ENCODE peak calls at places on chromosomes 12 and 14, in five cellular contexts. One of them, this sample, is unnamed.

GRCh38 chr14:95547626-95548327 is 12.9 kb downstream of the GLRX5 start:
- DNase-seq in SK-N-SH: no peak
- DNase-seq in HepG2: peak; percentile 92
- DNase-seq in GM12878: no peak
- DNase-seq in K562: no peak
- DNase-seq in this sample: no peak

GRCh38 chr12:52873832-52874572 is 25.2 kb upstream of the KRT78 start:
- DNase-seq in SK-N-SH: peak; percentile 85
- DNase-seq in HepG2: peak; percentile 48
- DNase-seq in GM12878: no peak
- DNase-seq in K562: peak; percentile 98
- DNase-seq in this sample: peak; percentile 44

GRCh38 chr12:7512528-7512927 is 9.0 kb upstream of the CD163 start:
- DNase-seq in SK-N-SH: no peak
- DNase-seq in HepG2: peak; percentile 51
- DNase-seq in GM12878: no peak
- DNase-seq in K562: no peak
- DNase-seq in this sample: no peak

GRCh38 chr14:105491366-105492006 is 440 bp downstream of the TEDC1 start:
- DNase-seq in SK-N-SH: peak; percentile 95
- DNase-seq in HepG2: peak; percentile 77
- DNase-seq in GM12878: peak; percentile 58
- DNase-seq in K562: peak; percentile 95
- DNase-seq in this sample: peak; percentile 90

GRCh38 chr12:30457621-30458289 is 237.9 kb downstream of the IPO8 start:
- DNase-seq in SK-N-SH: peak; percentile 14
- DNase-seq in HepG2: peak; percentile 31
- DNase-seq in GM12878: no peak
- DNase-seq in K562: peak; percentile 41
- DNase-seq in this sample: peak; percentile 2

GRCh38 chr12:118981285-118982201 is at the start of gene SRRM4:
- DNase-seq in SK-N-SH: peak; percentile 90
- DNase-seq in HepG2: no peak
- DNase-seq in GM12878: no peak
- DNase-seq in K562: peak; percentile 49
- DNase-seq in this sample: no peak

GRCh38 chr12:13896063-13896626 is 85.3 kb downstream of the GRIN2B start:
- DNase-seq in SK-N-SH: no peak
- DNase-seq in HepG2: no peak
- DNase-seq in GM12878: no peak
- DNase-seq in K562: no peak
- DNase-seq in this sample: no peak

GRCh38 chr12:130809791-130810190 is 29.3 kb downstream of the STX2 start:
- DNase-seq in SK-N-SH: no peak
- DNase-seq in HepG2: no peak
- DNase-seq in GM12878: no peak
- DNase-seq in K562: no peak
- DNase-seq in this sample: no peak

GRCh38 chr12:42180990-42181611 is 36.4 kb upstream of the GXYLT1 start:
- DNase-seq in SK-N-SH: no peak
- DNase-seq in HepG2: peak; percentile 50
- DNase-seq in GM12878: no peak
- DNase-seq in K562: no peak
- DNase-seq in this sample: peak; percentile 31

GRCh38 chr12:79552186-79552585 is 138.6 kb downstream of the PAWR start:
- DNase-seq in SK-N-SH: no peak
- DNase-seq in HepG2: no peak
- DNase-seq in GM12878: no peak
- DNase-seq in K562: no peak
- DNase-seq in this sample: no peak

DNA sequence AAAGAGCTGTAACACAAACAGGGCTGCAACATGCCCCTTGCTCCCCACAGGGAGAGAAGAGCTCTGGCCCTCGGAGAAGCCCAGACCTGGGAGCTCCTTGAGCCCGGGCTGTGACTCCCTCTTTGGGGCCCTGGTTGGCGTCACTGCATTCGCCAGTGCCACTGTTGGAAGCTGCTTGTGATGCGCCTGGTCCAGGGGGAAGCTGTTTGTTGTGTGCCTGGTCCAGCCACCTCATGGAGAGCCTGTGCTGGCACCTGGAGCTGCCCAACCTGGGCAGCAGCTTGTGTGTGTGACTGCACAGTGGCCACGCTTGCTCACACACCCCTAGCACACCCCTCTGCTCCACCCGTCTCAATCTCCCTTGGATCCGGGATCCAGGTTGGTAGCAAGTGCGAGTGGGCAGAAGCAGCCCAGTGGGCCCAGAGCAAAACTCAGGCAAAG is 49.5 kb downstream of the A2M start:
- DNase-seq in SK-N-SH: no peak
- DNase-seq in HepG2: no peak
- DNase-seq in GM12878: no peak
- DNase-seq in K562: no peak
- DNase-seq in this sample: no peak
- TF ChIP-seq REST in SK-N-SH: no peak
- TF ChIP-seq REST in HepG2: no peak
- TF ChIP-seq REST in GM12878: no peak
- TF ChIP-seq REST in K562: no peak
- TF ChIP-seq REST in this sample: no peak

GRCh38 chr14:100070310-100070709 is 5.1 kb downstream of the EVL start:
- DNase-seq in SK-N-SH: no peak
- DNase-seq in HepG2: no peak
- DNase-seq in GM12878: no peak
- DNase-seq in K562: no peak
- DNase-seq in this sample: no peak

GRCh38 chr14:100067481-100067880 is 2.3 kb downstream of the EVL start:
- DNase-seq in SK-N-SH: no peak
- DNase-seq in HepG2: no peak
- DNase-seq in GM12878: no peak
- DNase-seq in K562: no peak
- DNase-seq in this sample: no peak

GRCh38 chr14:100067971-100068959 is 3.0 kb downstream of the EVL start:
- DNase-seq in SK-N-SH: no peak
- DNase-seq in HepG2: no peak
- DNase-seq in GM12878: peak; percentile 89
- DNase-seq in K562: peak; percentile 78
- DNase-seq in this sample: peak; percentile 82

GRCh38 chr14:100071545-100071944 is 6.3 kb downstream of the EVL start:
- DNase-seq in SK-N-SH: no peak
- DNase-seq in HepG2: no peak
- DNase-seq in GM12878: no peak
- DNase-seq in K562: no peak
- DNase-seq in this sample: no peak

GRCh38 chr14:100069161-100069800 is 4.1 kb downstream of the EVL start:
- DNase-seq in SK-N-SH: no peak
- DNase-seq in HepG2: no peak
- DNase-seq in GM12878: peak; percentile 80
- DNase-seq in K562: no peak
- DNase-seq in this sample: no peak
- TF ChIP-seq GABPA in SK-N-SH: no peak
- TF ChIP-seq GABPA in HepG2: no peak
- TF ChIP-seq GABPA in GM12878: no peak
- TF ChIP-seq GABPA in K562: no peak
- TF ChIP-seq GABPA in this sample: no peak

GRCh38 chr14:76782115-76782884 is 21.0 kb downstream of the VASH1 start:
- DNase-seq in SK-N-SH: no peak
- DNase-seq in HepG2: no peak
- DNase-seq in GM12878: no peak
- DNase-seq in K562: no peak
- DNase-seq in this sample: no peak

GRCh38 chr14:76782885-76783566 is 21.8 kb downstream of the VASH1 start:
- DNase-seq in SK-N-SH: no peak
- DNase-seq in HepG2: no peak
- DNase-seq in GM12878: no peak
- DNase-seq in K562: no peak
- DNase-seq in this sample: no peak

GRCh38 chr14:76780360-76780759 is 19.1 kb downstream of the VASH1 start:
- DNase-seq in SK-N-SH: no peak
- DNase-seq in HepG2: no peak
- DNase-seq in GM12878: no peak
- DNase-seq in K562: no peak
- DNase-seq in this sample: no peak

GRCh38 chr14:76780875-76781647 is 19.8 kb downstream of the VASH1 start:
- DNase-seq in SK-N-SH: peak; percentile 63
- DNase-seq in HepG2: no peak
- DNase-seq in GM12878: no peak
- DNase-seq in K562: no peak
- DNase-seq in this sample: no peak

GRCh38 chr14:76781648-76782051 is 20.4 kb downstream of the VASH1 start:
- DNase-seq in SK-N-SH: no peak
- DNase-seq in HepG2: no peak
- DNase-seq in GM12878: no peak
- DNase-seq in K562: peak; percentile 50
- DNase-seq in this sample: no peak
- TF ChIP-seq POLR2AphosphoS5 in SK-N-SH: no peak
- TF ChIP-seq POLR2AphosphoS5 in HepG2: no peak
- TF ChIP-seq POLR2AphosphoS5 in GM12878: no peak
- TF ChIP-seq POLR2AphosphoS5 in K562: no peak
- TF ChIP-seq POLR2AphosphoS5 in this sample: no peak

GRCh38 chr12:21940972-21941521 is at the start of gene ABCC9:
- DNase-seq in SK-N-SH: peak; percentile 35
- DNase-seq in HepG2: no peak
- DNase-seq in GM12878: no peak
- DNase-seq in K562: peak; percentile 11
- DNase-seq in this sample: no peak
- TF ChIP-seq REST in SK-N-SH: no peak
- TF ChIP-seq REST in HepG2: no peak
- TF ChIP-seq REST in GM12878: no peak
- TF ChIP-seq REST in K562: no peak
- TF ChIP-seq REST in this sample: no peak

DNA sequence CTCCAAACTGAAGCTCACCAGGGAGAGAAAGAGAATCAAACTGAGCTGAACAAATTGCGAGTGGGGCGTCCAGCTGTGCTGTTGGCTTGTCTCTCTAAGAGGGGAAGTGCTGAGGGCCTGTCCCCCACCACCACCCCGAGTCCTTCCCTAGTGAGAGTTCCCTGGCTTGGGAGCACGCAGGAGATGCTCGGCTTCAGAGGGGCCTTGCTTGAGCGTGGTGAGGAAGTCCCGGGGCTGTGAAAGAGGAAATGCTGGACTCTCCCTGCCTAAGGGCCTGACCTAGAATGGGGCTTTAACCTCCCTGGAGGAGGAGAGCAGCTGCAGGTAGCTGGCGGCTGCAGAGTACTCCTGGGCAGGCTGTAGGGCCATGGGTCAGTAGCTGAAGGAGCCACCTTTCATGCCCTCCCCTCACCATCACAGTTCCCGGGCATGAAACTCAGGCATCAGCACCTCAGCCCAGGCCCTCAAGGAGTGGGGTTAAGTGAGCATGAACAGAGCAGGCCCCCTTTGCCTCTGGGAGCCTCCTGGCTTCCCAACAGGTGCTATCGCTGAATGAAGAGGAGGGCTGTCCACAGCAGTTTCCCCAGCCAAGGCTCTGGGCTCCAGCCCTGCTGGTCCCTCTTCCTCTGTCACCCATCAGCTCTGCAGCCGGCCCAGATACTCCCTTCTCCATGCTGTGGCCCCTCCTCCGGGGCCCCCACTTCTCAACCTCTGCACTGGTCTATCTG is 184.5 kb downstream of the ZFP36L1 start:
- DNase-seq in SK-N-SH: no peak
- DNase-seq in HepG2: no peak
- DNase-seq in GM12878: no peak
- DNase-seq in K562: no peak
- DNase-seq in this sample: no peak
- TF ChIP-seq GABPA in SK-N-SH: no peak
- TF ChIP-seq GABPA in HepG2: no peak
- TF ChIP-seq GABPA in GM12878: no peak
- TF ChIP-seq GABPA in K562: no peak
- TF ChIP-seq GABPA in this sample: no peak

GRCh38 chr12:8914716-8915526 is 612 bp downstream of the PHC1 start:
- DNase-seq in SK-N-SH: peak; percentile 83
- DNase-seq in HepG2: peak; percentile 24
- DNase-seq in GM12878: no peak
- DNase-seq in K562: peak; percentile 70
- DNase-seq in this sample: no peak
- TF ChIP-seq POLR2AphosphoS5 in SK-N-SH: no peak
- TF ChIP-seq POLR2AphosphoS5 in HepG2: no peak
- TF ChIP-seq POLR2AphosphoS5 in GM12878: no peak
- TF ChIP-seq POLR2AphosphoS5 in K562: no peak
- TF ChIP-seq POLR2AphosphoS5 in this sample: no peak

DNA sequence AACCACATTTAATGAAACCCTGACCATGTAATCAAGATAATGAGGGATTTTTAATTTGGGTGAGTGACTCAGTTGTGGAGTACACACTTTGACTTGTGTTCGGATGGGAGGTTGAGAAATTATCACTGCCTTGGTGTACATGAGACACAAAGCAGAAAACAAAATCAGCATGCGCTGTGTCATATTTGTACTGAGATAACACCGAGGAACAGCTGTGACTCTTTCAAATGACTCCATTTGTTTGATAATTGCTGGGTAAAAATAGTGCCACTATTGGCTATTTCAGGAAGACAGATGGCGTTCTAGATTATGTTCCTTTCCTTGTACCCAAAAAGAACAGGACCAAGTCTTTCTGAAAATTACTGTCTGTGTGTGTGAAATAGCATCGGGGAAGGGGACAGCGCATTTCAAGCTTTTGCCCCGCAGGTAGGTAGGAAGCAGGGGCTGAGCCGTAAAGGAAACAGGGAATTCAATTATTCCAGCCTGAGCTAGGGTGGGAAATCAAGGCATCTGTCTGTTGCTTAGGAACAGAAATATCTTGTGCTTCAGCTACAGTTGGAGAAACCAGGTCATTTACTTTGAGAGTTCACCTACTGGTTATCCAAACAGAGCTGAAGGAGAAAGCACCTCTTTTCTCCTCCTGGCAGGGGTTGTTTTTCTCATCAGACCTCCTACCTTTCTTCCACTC is 114.3 kb downstream of the SNAPC1 start:
- DNase-seq in SK-N-SH: peak; percentile 38
- DNase-seq in HepG2: no peak
- DNase-seq in GM12878: no peak
- DNase-seq in K562: no peak
- DNase-seq in this sample: no peak
- TF ChIP-seq REST in SK-N-SH: no peak
- TF ChIP-seq REST in HepG2: no peak
- TF ChIP-seq REST in GM12878: no peak
- TF ChIP-seq REST in K562: no peak
- TF ChIP-seq REST in this sample: no peak

GRCh38 chr12:63930971-63931370 is 86.5 kb downstream of the SRGAP1 start:
- DNase-seq in SK-N-SH: no peak
- DNase-seq in HepG2: no peak
- DNase-seq in GM12878: no peak
- DNase-seq in K562: no peak
- DNase-seq in this sample: no peak
- TF ChIP-seq GABPA in SK-N-SH: no peak
- TF ChIP-seq GABPA in HepG2: no peak
- TF ChIP-seq GABPA in GM12878: no peak
- TF ChIP-seq GABPA in K562: no peak
- TF ChIP-seq GABPA in this sample: no peak

This sample was measured in HL-60.